ENCODE peak calls at places on chromosomes 11 and 22, in six cellular contexts. V is sigmoid colon, E is substantia nigra, P is keratinocyte, X is tibial artery, U is H54. H is an unnamed sample.

GRCh38 chr22:49861642-49862407 is 8.2 kb downstream of the ZBED4 start:
- DNase-seq in X (no peak), E (no peak), V (no peak), P (no peak), U (no peak), H (no peak)

GRCh38 chr11:134407321-134407828 is 4.7 kb downstream of the B3GAT1 start:
- DNase-seq in V (no peak), E (no peak), U (no peak), P (no peak), X (no peak), H (no peak)

GRCh38 chr11:95453616-95454118 is 222.7 kb upstream of the SESN3 start:
- DNase-seq in V (peak; percentile 68), E (peak; percentile 77), U (no peak), P (peak; percentile 50), X (no peak), H (peak; percentile 86)

GRCh38 chr11:489610-490185 is 17.3 kb downstream of the RNH1 start:
- DNase-seq in X (no peak), E (no peak), V (no peak), U (no peak), P (no peak), H (no peak)

GRCh38 chr11:32018672-32019071 is 72.2 kb upstream of the RCN1 start:
- DNase-seq in X (no peak), V (no peak), P (no peak), U (no peak), E (no peak), H (no peak)

GRCh38 chr11:46889689-46890475 is 28.5 kb downstream of the LRP4 start:
- DNase-seq in U (peak; percentile 65), P (no peak), V (peak; percentile 81), E (peak; percentile 37), X (peak; percentile 77), H (peak; percentile 82)

GRCh38 chr11:35629914-35630313 is 11.7 kb downstream of the FJX1 start:
- DNase-seq in X (no peak), E (no peak), V (no peak), P (peak; percentile 97), U (peak; percentile 69), H (no peak)

GRCh38 chr11:126485021-126485781 is 129.7 kb downstream of the ST3GAL4 start:
- DNase-seq in E (no peak), P (no peak), X (no peak), U (no peak), V (peak; percentile 53), H (no peak)

GRCh38 chr22:24450600-24450999 is 23.2 kb downstream of the ADORA2A start:
- DNase-seq in X (no peak), P (no peak), E (no peak), V (no peak), U (no peak), H (no peak)

GRCh38 chr11:28472904-28473303 is 364.7 kb downstream of the METTL15 start:
- DNase-seq in V (no peak), P (no peak), U (no peak), X (no peak), E (no peak), H (no peak)

GRCh38 chr22:27252282-27253049 is 549.1 kb downstream of the MN1 start:
- DNase-seq in X (peak; percentile 78), V (peak; percentile 87), U (peak; percentile 51), P (no peak), E (no peak), H (no peak)

GRCh38 chr22:26168934-26169311 is 339 bp upstream of the SEZ6L start:
- DNase-seq in P (no peak), U (no peak), V (no peak), X (no peak), E (peak; percentile 34), H (no peak)

GRCh38 chr11:91730071-91730470 is 494.5 kb upstream of the FAT3 start:
- DNase-seq in P (no peak), X (no peak), U (no peak), E (no peak), V (no peak), H (no peak)

GRCh38 chr22:46370584-46371373 is 35.3 kb downstream of the TRMU start:
- DNase-seq in E (no peak), V (no peak), X (no peak), P (no peak), U (no peak), H (no peak)

GRCh38 chr22:48968201-48968959 is 859.3 kb downstream of the BRD1 start:
- DNase-seq in U (no peak), P (no peak), V (no peak), X (no peak), E (no peak), H (peak; percentile 45)

GRCh38 chr11:44947114-44947513 is 3.6 kb downstream of the TP53I11 start:
- DNase-seq in P (no peak), V (no peak), U (no peak), E (no peak), X (no peak), H (no peak)

GRCh38 chr11:64848214-64848778 is 3.8 kb upstream of the CDC42BPG start:
- DNase-seq in E (no peak), U (no peak), V (no peak), P (no peak), X (no peak), H (no peak)

GRCh38 chr22:48960576-48960975 is 867.1 kb downstream of the BRD1 start:
- DNase-seq in E (no peak), V (no peak), X (no peak), U (no peak), P (no peak), H (no peak)

GRCh38 chr11:31874631-31875191 is 63.6 kb upstream of the PAX6 start:
- DNase-seq in U (no peak), E (no peak), X (no peak), V (no peak), P (no peak), H (no peak)

GRCh38 chr11:8021920-8022319 is 34.8 kb downstream of the EIF3F start:
- DNase-seq in P (no peak), U (no peak), E (no peak), X (no peak), V (no peak), H (no peak)

GRCh38 chr11:47943721-47944554 is 36.4 kb upstream of the PTPRJ start:
- DNase-seq in E (no peak), V (no peak), P (no peak), X (no peak), U (no peak), H (no peak)

GRCh38 chr22:23804781-23805291 is 18.1 kb downstream of the SMARCB1 start:
- DNase-seq in E (no peak), V (no peak), P (no peak), X (no peak), U (no peak), H (no peak)

GRCh38 chr11:81669944-81670526 is 1063.6 kb downstream of the FAM181B start:
- DNase-seq in P (no peak), U (no peak), X (no peak), E (no peak), V (no peak), H (no peak)

H was measured in ureter.